ENCODE peak calls at places on chromosomes 2 and 18, in seven cellular contexts. One of them, this sample, is unnamed.

GRCh38 chr2:46325178-46325928 is 28.1 kb downstream of the EPAS1 start:
- DNase-seq in frontal cortex: no peak
- DNase-seq in cardiac muscle cell: no peak
- DNase-seq in HCT116: no peak
- DNase-seq in activated T-helper 9 cell treated with anti-CD3 and anti-CD28 coated beads, Interleukin-2, amount 50 U/mL, for 16 hours: no peak
- DNase-seq in GM03348: no peak
- DNase-seq in activated T-cell treated with anti-CD3 and anti-CD28 coated beads for 1 hour: no peak
- DNase-seq in this sample: peak; percentile 60

GRCh38 chr2:222468338-222468737 is 44.0 kb downstream of the SGPP2 start:
- DNase-seq in frontal cortex: no peak
- DNase-seq in cardiac muscle cell: peak; percentile 65
- DNase-seq in HCT116: no peak
- DNase-seq in activated T-helper 9 cell treated with anti-CD3 and anti-CD28 coated beads, Interleukin-2, amount 50 U/mL, for 16 hours: no peak
- DNase-seq in GM03348: no peak
- DNase-seq in activated T-cell treated with anti-CD3 and anti-CD28 coated beads for 1 hour: no peak
- DNase-seq in this sample: no peak

GRCh38 chr2:231929961-231930600 is 3.9 kb upstream of the NPPC start:
- DNase-seq in frontal cortex: no peak
- DNase-seq in cardiac muscle cell: no peak
- DNase-seq in HCT116: no peak
- DNase-seq in activated T-helper 9 cell treated with anti-CD3 and anti-CD28 coated beads, Interleukin-2, amount 50 U/mL, for 16 hours: no peak
- DNase-seq in GM03348: no peak
- DNase-seq in activated T-cell treated with anti-CD3 and anti-CD28 coated beads for 1 hour: no peak
- DNase-seq in this sample: peak; percentile 78

GRCh38 chr2:221780281-221780688 is 208.2 kb upstream of the EPHA4 start:
- DNase-seq in frontal cortex: no peak
- DNase-seq in cardiac muscle cell: no peak
- DNase-seq in HCT116: no peak
- DNase-seq in activated T-helper 9 cell treated with anti-CD3 and anti-CD28 coated beads, Interleukin-2, amount 50 U/mL, for 16 hours: no peak
- DNase-seq in GM03348: peak; percentile 5
- DNase-seq in activated T-cell treated with anti-CD3 and anti-CD28 coated beads for 1 hour: no peak
- DNase-seq in this sample: no peak

GRCh38 chr2:127676906-127677305 is 1.6 kb upstream of the LIMS2 start:
- DNase-seq in frontal cortex: no peak
- DNase-seq in cardiac muscle cell: no peak
- DNase-seq in HCT116: no peak
- DNase-seq in activated T-helper 9 cell treated with anti-CD3 and anti-CD28 coated beads, Interleukin-2, amount 50 U/mL, for 16 hours: no peak
- DNase-seq in GM03348: no peak
- DNase-seq in activated T-cell treated with anti-CD3 and anti-CD28 coated beads for 1 hour: no peak
- DNase-seq in this sample: no peak

GRCh38 chr2:157592983-157593382 is 35.7 kb downstream of the ACVR1C start:
- DNase-seq in frontal cortex: no peak
- DNase-seq in cardiac muscle cell: no peak
- DNase-seq in HCT116: no peak
- DNase-seq in activated T-helper 9 cell treated with anti-CD3 and anti-CD28 coated beads, Interleukin-2, amount 50 U/mL, for 16 hours: no peak
- DNase-seq in GM03348: peak; percentile 52
- DNase-seq in activated T-cell treated with anti-CD3 and anti-CD28 coated beads for 1 hour: no peak
- DNase-seq in this sample: no peak

GRCh38 chr2:196959750-196960392 is 33.4 kb upstream of the PGAP1 start:
- DNase-seq in frontal cortex: no peak
- DNase-seq in cardiac muscle cell: no peak
- DNase-seq in HCT116: no peak
- DNase-seq in activated T-helper 9 cell treated with anti-CD3 and anti-CD28 coated beads, Interleukin-2, amount 50 U/mL, for 16 hours: no peak
- DNase-seq in GM03348: peak; percentile 18
- DNase-seq in activated T-cell treated with anti-CD3 and anti-CD28 coated beads for 1 hour: no peak
- DNase-seq in this sample: no peak

GRCh38 chr18:12593861-12594260 is 64.0 kb downstream of the SPIRE1 start:
- DNase-seq in frontal cortex: no peak
- DNase-seq in cardiac muscle cell: no peak
- DNase-seq in HCT116: no peak
- DNase-seq in activated T-helper 9 cell treated with anti-CD3 and anti-CD28 coated beads, Interleukin-2, amount 50 U/mL, for 16 hours: no peak
- DNase-seq in GM03348: peak; percentile 39
- DNase-seq in activated T-cell treated with anti-CD3 and anti-CD28 coated beads for 1 hour: no peak
- DNase-seq in this sample: no peak

GRCh38 chr2:23900927-23901322 is 26.0 kb downstream of the ATAD2B start:
- DNase-seq in frontal cortex: peak; percentile 9
- DNase-seq in cardiac muscle cell: no peak
- DNase-seq in HCT116: peak; percentile 31
- DNase-seq in activated T-helper 9 cell treated with anti-CD3 and anti-CD28 coated beads, Interleukin-2, amount 50 U/mL, for 16 hours: no peak
- DNase-seq in GM03348: peak; percentile 68
- DNase-seq in activated T-cell treated with anti-CD3 and anti-CD28 coated beads for 1 hour: no peak
- DNase-seq in this sample: peak; percentile 22

GRCh38 chr2:239028253-239028619 is 180.4 kb downstream of the TWIST2 start:
- DNase-seq in frontal cortex: no peak
- DNase-seq in cardiac muscle cell: no peak
- DNase-seq in HCT116: no peak
- DNase-seq in activated T-helper 9 cell treated with anti-CD3 and anti-CD28 coated beads, Interleukin-2, amount 50 U/mL, for 16 hours: no peak
- DNase-seq in GM03348: no peak
- DNase-seq in activated T-cell treated with anti-CD3 and anti-CD28 coated beads for 1 hour: no peak
- DNase-seq in this sample: no peak

GRCh38 chr2:26245810-26246209 is 1.1 kb downstream of the HADHB start:
- DNase-seq in frontal cortex: no peak
- DNase-seq in cardiac muscle cell: peak; percentile 13
- DNase-seq in HCT116: no peak
- DNase-seq in activated T-helper 9 cell treated with anti-CD3 and anti-CD28 coated beads, Interleukin-2, amount 50 U/mL, for 16 hours: no peak
- DNase-seq in GM03348: peak; percentile 11
- DNase-seq in activated T-cell treated with anti-CD3 and anti-CD28 coated beads for 1 hour: no peak
- DNase-seq in this sample: peak; percentile 47

GRCh38 chr2:65991332-65991731 is 443.6 kb upstream of the MEIS1 start:
- DNase-seq in frontal cortex: no peak
- DNase-seq in cardiac muscle cell: no peak
- DNase-seq in HCT116: no peak
- DNase-seq in activated T-helper 9 cell treated with anti-CD3 and anti-CD28 coated beads, Interleukin-2, amount 50 U/mL, for 16 hours: no peak
- DNase-seq in GM03348: no peak
- DNase-seq in activated T-cell treated with anti-CD3 and anti-CD28 coated beads for 1 hour: no peak
- DNase-seq in this sample: no peak

GRCh38 chr2:13401312-13401711 is 684.6 kb downstream of the TRIB2 start:
- DNase-seq in frontal cortex: no peak
- DNase-seq in cardiac muscle cell: no peak
- DNase-seq in HCT116: no peak
- DNase-seq in activated T-helper 9 cell treated with anti-CD3 and anti-CD28 coated beads, Interleukin-2, amount 50 U/mL, for 16 hours: no peak
- DNase-seq in GM03348: no peak
- DNase-seq in activated T-cell treated with anti-CD3 and anti-CD28 coated beads for 1 hour: no peak
- DNase-seq in this sample: no peak

GRCh38 chr2:101870444-101870843 is 121.3 kb upstream of the IL1R2 start:
- DNase-seq in frontal cortex: no peak
- DNase-seq in cardiac muscle cell: no peak
- DNase-seq in HCT116: no peak
- DNase-seq in activated T-helper 9 cell treated with anti-CD3 and anti-CD28 coated beads, Interleukin-2, amount 50 U/mL, for 16 hours: no peak
- DNase-seq in GM03348: no peak
- DNase-seq in activated T-cell treated with anti-CD3 and anti-CD28 coated beads for 1 hour: no peak
- DNase-seq in this sample: no peak

GRCh38 chr18:50869150-50869549 is 9.8 kb upstream of the ME2 start:
- DNase-seq in frontal cortex: no peak
- DNase-seq in cardiac muscle cell: no peak
- DNase-seq in HCT116: no peak
- DNase-seq in activated T-helper 9 cell treated with anti-CD3 and anti-CD28 coated beads, Interleukin-2, amount 50 U/mL, for 16 hours: no peak
- DNase-seq in GM03348: no peak
- DNase-seq in activated T-cell treated with anti-CD3 and anti-CD28 coated beads for 1 hour: no peak
- DNase-seq in this sample: no peak

GRCh38 chr2:164803772-164804466 is 37.7 kb downstream of the COBLL1 start:
- DNase-seq in frontal cortex: no peak
- DNase-seq in cardiac muscle cell: peak; percentile 25
- DNase-seq in HCT116: no peak
- DNase-seq in activated T-helper 9 cell treated with anti-CD3 and anti-CD28 coated beads, Interleukin-2, amount 50 U/mL, for 16 hours: no peak
- DNase-seq in GM03348: peak; percentile 52
- DNase-seq in activated T-cell treated with anti-CD3 and anti-CD28 coated beads for 1 hour: no peak
- DNase-seq in this sample: peak; percentile 30

GRCh38 chr2:191114403-191114886 is 36.3 kb downstream of the STAT4 start:
- DNase-seq in frontal cortex: no peak
- DNase-seq in cardiac muscle cell: no peak
- DNase-seq in HCT116: no peak
- DNase-seq in activated T-helper 9 cell treated with anti-CD3 and anti-CD28 coated beads, Interleukin-2, amount 50 U/mL, for 16 hours: no peak
- DNase-seq in GM03348: peak; percentile 13
- DNase-seq in activated T-cell treated with anti-CD3 and anti-CD28 coated beads for 1 hour: no peak
- DNase-seq in this sample: no peak

GRCh38 chr2:44680983-44681481 is 260.5 kb upstream of the SIX3 start:
- DNase-seq in frontal cortex: no peak
- DNase-seq in cardiac muscle cell: no peak
- DNase-seq in HCT116: no peak
- DNase-seq in activated T-helper 9 cell treated with anti-CD3 and anti-CD28 coated beads, Interleukin-2, amount 50 U/mL, for 16 hours: no peak
- DNase-seq in GM03348: no peak
- DNase-seq in activated T-cell treated with anti-CD3 and anti-CD28 coated beads for 1 hour: no peak
- DNase-seq in this sample: no peak

GRCh38 chr2:42722328-42723190 is 41.4 kb downstream of the OXER1 start:
- DNase-seq in frontal cortex: peak; percentile 24
- DNase-seq in cardiac muscle cell: peak; percentile 66
- DNase-seq in HCT116: no peak
- DNase-seq in activated T-helper 9 cell treated with anti-CD3 and anti-CD28 coated beads, Interleukin-2, amount 50 U/mL, for 16 hours: no peak
- DNase-seq in GM03348: peak; percentile 75
- DNase-seq in activated T-cell treated with anti-CD3 and anti-CD28 coated beads for 1 hour: no peak
- DNase-seq in this sample: no peak

GRCh38 chr2:213001285-213001910 is 150.0 kb downstream of the IKZF2 start:
- DNase-seq in frontal cortex: no peak
- DNase-seq in cardiac muscle cell: no peak
- DNase-seq in HCT116: no peak
- DNase-seq in activated T-helper 9 cell treated with anti-CD3 and anti-CD28 coated beads, Interleukin-2, amount 50 U/mL, for 16 hours: no peak
- DNase-seq in GM03348: no peak
- DNase-seq in activated T-cell treated with anti-CD3 and anti-CD28 coated beads for 1 hour: no peak
- DNase-seq in this sample: no peak

GRCh38 chr2:217920879-217921603 is 81.8 kb downstream of the TNS1 start:
- DNase-seq in frontal cortex: no peak
- DNase-seq in cardiac muscle cell: peak; percentile 74
- DNase-seq in HCT116: no peak
- DNase-seq in activated T-helper 9 cell treated with anti-CD3 and anti-CD28 coated beads, Interleukin-2, amount 50 U/mL, for 16 hours: no peak
- DNase-seq in GM03348: no peak
- DNase-seq in activated T-cell treated with anti-CD3 and anti-CD28 coated beads for 1 hour: no peak
- DNase-seq in this sample: no peak

GRCh38 chr18:21241224-21242131 is 554 bp upstream of the GREB1L start:
- DNase-seq in frontal cortex: peak; percentile 16
- DNase-seq in cardiac muscle cell: peak; percentile 57
- DNase-seq in HCT116: no peak
- DNase-seq in activated T-helper 9 cell treated with anti-CD3 and anti-CD28 coated beads, Interleukin-2, amount 50 U/mL, for 16 hours: no peak
- DNase-seq in GM03348: peak; percentile 27
- DNase-seq in activated T-cell treated with anti-CD3 and anti-CD28 coated beads for 1 hour: no peak
- DNase-seq in this sample: no peak

GRCh38 chr2:120253021-120253882 is 600 bp downstream of the RALB start:
- DNase-seq in frontal cortex: peak; percentile 83
- DNase-seq in cardiac muscle cell: peak; percentile 76
- DNase-seq in HCT116: no peak
- DNase-seq in activated T-helper 9 cell treated with anti-CD3 and anti-CD28 coated beads, Interleukin-2, amount 50 U/mL, for 16 hours: peak; percentile 19
- DNase-seq in GM03348: peak; percentile 92
- DNase-seq in activated T-cell treated with anti-CD3 and anti-CD28 coated beads for 1 hour: peak; percentile 20
- DNase-seq in this sample: peak; percentile 87

GRCh38 chr18:59623456-59624383 is 73.5 kb downstream of the CCBE1 start:
- DNase-seq in frontal cortex: no peak
- DNase-seq in cardiac muscle cell: no peak
- DNase-seq in HCT116: no peak
- DNase-seq in activated T-helper 9 cell treated with anti-CD3 and anti-CD28 coated beads, Interleukin-2, amount 50 U/mL, for 16 hours: no peak
- DNase-seq in GM03348: peak; percentile 72
- DNase-seq in activated T-cell treated with anti-CD3 and anti-CD28 coated beads for 1 hour: no peak
- DNase-seq in this sample: no peak

GRCh38 chr2:238383743-238384370 is 42.9 kb upstream of the ASB1 start:
- DNase-seq in frontal cortex: no peak
- DNase-seq in cardiac muscle cell: no peak
- DNase-seq in HCT116: no peak
- DNase-seq in activated T-helper 9 cell treated with anti-CD3 and anti-CD28 coated beads, Interleukin-2, amount 50 U/mL, for 16 hours: no peak
- DNase-seq in GM03348: no peak
- DNase-seq in activated T-cell treated with anti-CD3 and anti-CD28 coated beads for 1 hour: no peak
- DNase-seq in this sample: no peak